ENCODE peak calls at places on chromosomes 6 and 20, in six cellular contexts. W is Calu3; V is CD4-positive, alpha-beta T cell; N is GM10248; F is progenitor cell of endocrine pancreas; M is lower leg skin. X is an unnamed sample.

GRCh38 chr20:24001901-24002405 is 13.4 kb upstream of the GGTLC1 start:
- DNase-seq in F (no peak), W (no peak), N (no peak), V (no peak), M (no peak), X (no peak)

GRCh38 chr6:142902636-142903053 is 42.3 kb downstream of the HIVEP2 start:
- DNase-seq in V (peak), F (no peak), N (no peak), M (no peak), W (peak), X (peak)

GRCh38 chr6:128417698-128418097 is 102.7 kb downstream of the PTPRK start:
- DNase-seq in M (no peak), N (no peak), F (no peak), V (no peak), W (no peak), X (no peak)

GRCh38 chr6:168088161-168089106 is 9.4 kb upstream of the FRMD1 start:
- DNase-seq in F (no peak), M (no peak), W (no peak), V (no peak), N (no peak), X (no peak)

GRCh38 chr20:59575653-59576052 is 28.7 kb upstream of the PHACTR3 start:
- DNase-seq in M (no peak), V (no peak), N (no peak), F (no peak), W (no peak), X (no peak)

GRCh38 chr6:20200761-20201160 is 11.5 kb downstream of the MBOAT1 start:
- DNase-seq in F (no peak), V (no peak), N (no peak), M (no peak), W (no peak), X (peak)

GRCh38 chr6:23176883-23177282 is 607.5 kb downstream of the HDGFL1 start:
- DNase-seq in W (no peak), F (no peak), M (no peak), N (no peak), V (no peak), X (no peak)

GRCh38 chr6:112912351-112913101 is 565.4 kb downstream of the RFPL4B start:
- DNase-seq in F (no peak), V (no peak), N (no peak), M (no peak), W (no peak), X (no peak)

GRCh38 chr6:32413427-32414047 is 6.6 kb upstream of the BTNL2 start:
- DNase-seq in W (peak), F (peak), V (peak), N (peak), M (peak), X (peak)

GRCh38 chr20:32282461-32282860 is 5.0 kb downstream of the KIF3B start:
- DNase-seq in M (no peak), V (no peak), N (no peak), F (no peak), W (no peak), X (no peak)

GRCh38 chr20:17662333-17663039 is 19.6 kb downstream of the RRBP1 start:
- DNase-seq in M (no peak), N (no peak), F (no peak), W (no peak), V (no peak), X (no peak)

GRCh38 chr6:21341910-21342309 is 251.6 kb upstream of the SOX4 start:
- DNase-seq in W (no peak), V (no peak), N (no peak), F (no peak), M (no peak), X (no peak)

GRCh38 chr20:19265646-19266374 is 53.4 kb downstream of the SLC24A3 start:
- DNase-seq in V (no peak), M (peak), N (peak), F (no peak), W (no peak), X (peak)

GRCh38 chr20:35207950-35208611 is 18.4 kb upstream of the MMP24 start:
- DNase-seq in W (peak), M (peak), N (peak), F (peak), V (peak), X (peak)

GRCh38 chr6:11381801-11382513 is 149.5 kb upstream of the NEDD9 start:
- DNase-seq in V (peak), W (no peak), M (no peak), F (no peak), N (peak), X (no peak)

GRCh38 chr6:143328885-143329284 is 121.6 kb downstream of the ADAT2 start:
- DNase-seq in M (no peak), W (no peak), F (no peak), V (no peak), N (no peak), X (peak)

GRCh38 chr6:169825558-169826225 is 74.3 kb downstream of the ERMARD start:
- DNase-seq in M (peak), N (no peak), F (peak), V (no peak), W (no peak), X (no peak)

GRCh38 chr6:30443657-30444450 is 45.5 kb upstream of the HLA-E start:
- DNase-seq in F (no peak), V (no peak), M (no peak), N (no peak), W (peak), X (peak)

GRCh38 chr20:62136283-62137091 is 6.7 kb downstream of the PSMA7 start:
- DNase-seq in W (peak), V (peak), F (peak), N (peak), M (peak), X (peak)

GRCh38 chr6:97195117-97195516 is 87.9 kb downstream of the MMS22L start:
- DNase-seq in V (no peak), N (no peak), M (no peak), F (no peak), W (no peak), X (peak)

GRCh38 chr6:54291146-54291545 is 17.1 kb upstream of the TINAG start:
- DNase-seq in M (no peak), V (no peak), N (no peak), F (no peak), W (no peak), X (peak)

GRCh38 chr6:170049641-170050491 is 241.0 kb downstream of the DLL1 start:
- DNase-seq in N (no peak), V (no peak), W (no peak), M (peak), F (no peak), X (peak)

GRCh38 chr6:11748591-11748990 is 30.0 kb downstream of the ADTRP start:
- DNase-seq in N (no peak), M (no peak), F (no peak), V (no peak), W (no peak), X (no peak)

GRCh38 chr6:134464690-134465411 is 146.9 kb upstream of the SGK1 start:
- DNase-seq in V (no peak), M (no peak), W (no peak), N (peak), F (no peak), X (peak)

GRCh38 chr6:1862411-1862810 is 252.7 kb downstream of the FOXC1 start:
- DNase-seq in F (no peak), M (no peak), N (no peak), V (no peak), W (no peak), X (no peak)

GRCh38 chr6:156988276-156989158 is 211.3 kb downstream of the ARID1B start:
- DNase-seq in F (no peak), W (no peak), M (no peak), V (no peak), N (peak), X (peak)

GRCh38 chr6:144327081-144327480 is 41.9 kb downstream of the UTRN start:
- DNase-seq in M (no peak), N (no peak), V (no peak), F (no peak), W (no peak), X (no peak)

DNA sequence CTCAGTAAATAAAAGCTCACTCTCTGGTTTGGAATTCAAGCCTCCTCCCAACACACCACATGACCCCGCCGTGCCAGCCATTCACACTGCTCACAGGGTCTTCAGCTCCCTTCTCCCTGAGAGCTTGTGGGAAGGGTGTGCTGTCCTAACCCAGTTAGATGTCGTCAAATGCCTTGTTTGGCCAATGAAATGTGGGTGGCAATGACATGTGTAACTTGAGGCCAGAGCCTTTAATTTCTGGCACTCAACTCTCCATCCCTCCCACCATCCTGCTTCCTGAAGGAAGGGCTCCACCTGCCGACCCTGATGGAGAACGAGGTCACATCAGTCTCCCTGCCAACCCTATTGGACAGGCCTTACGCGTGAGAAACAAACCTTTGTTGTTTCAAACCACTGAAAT is 224.5 kb upstream of the AGPAT4 start:
- DNase-seq in W (peak), F (no peak), M (no peak), N (no peak), V (no peak), X (peak)
- TF ChIP-seq CTCF in W (peak), F (peak), M (no peak), N (no peak), V (no peak), X (peak)

DNA sequence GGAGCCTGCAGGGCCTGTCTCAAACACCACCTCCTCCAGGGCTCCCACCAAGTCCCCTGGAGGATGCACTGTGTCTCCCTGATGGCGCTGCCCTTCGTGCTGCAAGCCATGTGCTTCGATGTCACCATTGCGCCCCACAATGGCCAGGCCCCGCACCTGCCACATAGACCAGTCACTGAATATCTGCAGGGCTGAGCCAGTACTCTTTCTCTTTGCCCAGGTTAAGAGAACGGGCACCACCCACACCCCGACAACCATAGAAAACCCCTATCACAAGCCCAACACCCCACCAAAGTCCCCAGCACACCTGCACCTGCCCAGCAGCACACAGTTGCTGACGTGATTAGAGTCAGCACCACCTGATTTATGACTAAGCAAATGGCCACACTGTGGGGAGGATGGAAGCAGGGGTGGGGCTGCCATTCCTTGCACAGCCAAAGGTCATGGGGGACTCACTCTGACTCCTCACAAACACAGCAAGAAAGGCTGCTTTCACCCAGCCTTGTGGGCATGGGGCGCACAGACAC is 104.3 kb downstream of the SLC23A2 start:
- DNase-seq in N (peak), F (no peak), M (no peak), W (no peak), V (no peak), X (no peak)
- TF ChIP-seq CTCF in N (peak), F (peak), M (no peak), W (no peak), V (no peak), X (no peak)

GRCh38 chr6:80543598-80544181 is 437.2 kb downstream of the BCKDHB start:
- DNase-seq in V (no peak), W (no peak), N (no peak), F (no peak), M (no peak), X (peak)
- TF ChIP-seq CTCF in V (no peak), W (no peak), N (no peak), F (no peak), M (no peak), X (no peak)

GRCh38 chr20:63775096-63775978 is 35.8 kb downstream of the SLC2A4RG start:
- DNase-seq in M (no peak), N (no peak), W (no peak), V (no peak), F (peak), X (no peak)
- TF ChIP-seq CTCF in M (no peak), N (peak), W (no peak), V (peak), F (peak), X (peak)

DNA sequence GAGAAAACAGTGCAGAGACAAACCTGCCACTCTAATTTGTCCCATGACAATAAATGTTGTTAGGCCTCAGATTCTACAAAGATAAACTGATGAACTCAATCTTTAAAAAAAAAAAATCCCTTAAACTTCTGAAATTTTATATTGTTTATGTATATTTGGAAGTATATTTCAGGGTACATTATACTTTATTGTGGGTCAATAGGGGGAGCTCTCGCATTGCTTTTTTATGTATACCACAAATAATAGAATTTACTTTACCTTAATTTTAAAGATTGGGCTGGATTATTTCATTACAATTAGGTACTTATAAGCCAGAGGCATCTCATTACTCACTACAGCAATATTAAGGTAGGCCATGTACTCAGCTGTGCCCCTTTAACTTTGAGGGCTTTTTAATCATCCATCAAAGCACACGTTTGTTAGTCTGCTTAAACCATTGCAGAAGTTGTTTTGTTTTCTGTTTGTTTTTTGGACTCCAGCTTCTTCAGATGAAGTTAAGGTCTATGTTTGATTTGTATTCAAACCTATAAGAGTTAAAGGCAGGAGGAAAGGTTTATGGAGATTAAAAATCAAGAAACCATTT is 56.3 kb upstream of the EYA4 start:
- DNase-seq in F (no peak), M (no peak), W (no peak), N (no peak), V (no peak), X (peak)
- TF ChIP-seq CTCF in F (peak), M (no peak), W (peak), N (peak), V (peak), X (peak)

GRCh38 chr20:8398289-8399051 is 266.4 kb downstream of the PLCB1 start:
- DNase-seq in M (no peak), N (no peak), V (no peak), W (no peak), F (no peak), X (no peak)
- TF ChIP-seq CTCF in M (no peak), N (no peak), V (no peak), W (no peak), F (peak), X (no peak)

GRCh38 chr6:116364361-116364760 is 6.4 kb upstream of the DSE start:
- DNase-seq in M (no peak), N (no peak), V (no peak), W (no peak), F (no peak), X (no peak)

GRCh38 chr6:116355796-116356195 is 15.0 kb upstream of the DSE start:
- DNase-seq in V (no peak), F (no peak), W (no peak), M (no peak), N (no peak), X (no peak)

GRCh38 chr6:116363759-116364158 is 7.0 kb upstream of the DSE start:
- DNase-seq in N (no peak), F (no peak), W (no peak), M (no peak), V (no peak), X (peak)

GRCh38 chr6:116362287-116362686 is 8.5 kb upstream of the DSE start:
- DNase-seq in M (no peak), V (no peak), W (no peak), F (no peak), N (no peak), X (no peak)

DNA sequence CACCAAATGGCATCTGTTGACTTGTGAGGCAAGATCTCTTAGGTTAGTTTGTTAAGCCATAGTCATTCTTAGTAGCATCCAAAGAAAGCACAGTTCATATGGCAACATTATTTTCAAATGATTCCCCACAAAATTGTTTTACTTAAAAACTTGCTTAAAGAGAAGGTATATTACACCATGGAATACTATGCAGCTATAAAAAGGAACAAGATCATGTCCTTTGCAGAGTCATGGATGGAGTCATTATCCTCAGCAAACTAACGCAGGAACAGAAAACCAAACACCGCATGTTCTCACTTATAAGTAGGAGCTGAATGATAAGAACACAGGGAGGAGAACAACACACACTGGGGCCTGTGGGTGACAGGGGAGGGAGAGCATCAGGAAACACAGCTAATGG is 10.9 kb upstream of the DSE start:
- DNase-seq in N (no peak), M (no peak), F (no peak), V (no peak), W (no peak), X (no peak)
- TF ChIP-seq CTCF in N (no peak), M (no peak), F (no peak), V (no peak), W (no peak), X (no peak)